ENCODE peak calls at places on chromosomes 5 and 9, in six cellular contexts. E is H1, U is neural crest cell, M is psoas muscle, S is foreskin fibroblast, Y is kidney. R is an unnamed sample.

GRCh38 chr9:126698756-126699155 is 85.0 kb downstream of the LMX1B start:
- DNase-seq in M (no peak), S (no peak), E (no peak), Y (peak), U (no peak), R (no peak)

GRCh38 chr5:89308606-89309040 is 425.6 kb upstream of the MEF2C start:
- DNase-seq in E (no peak), U (no peak), Y (no peak), M (no peak), S (no peak), R (no peak)

GRCh38 chr9:89384783-89385182 is 66.5 kb downstream of the SECISBP2 start:
- DNase-seq in U (no peak), S (no peak), Y (no peak), M (no peak), E (no peak), R (no peak)

GRCh38 chr9:22307013-22307711 is 139.5 kb upstream of the DMRTA1 start:
- DNase-seq in E (no peak), U (peak), S (peak), Y (no peak), M (no peak), R (peak)

GRCh38 chr5:55096186-55096585 is 6.3 kb upstream of the GZMA start:
- DNase-seq in E (no peak), M (no peak), S (no peak), Y (no peak), U (no peak), R (no peak)

GRCh38 chr5:90940227-90940995 is 381.8 kb downstream of the ADGRV1 start:
- DNase-seq in Y (peak), M (no peak), S (peak), U (peak), E (peak), R (peak)

GRCh38 chr9:77457916-77458592 is 190.1 kb downstream of the GNA14 start:
- DNase-seq in U (peak), Y (no peak), E (peak), M (peak), S (peak), R (peak)

GRCh38 chr9:10855847-10856246 is 243.0 kb upstream of the PTPRD start:
- DNase-seq in U (no peak), Y (no peak), M (no peak), S (no peak), E (no peak), R (peak)

GRCh38 chr9:35750256-35750531 is 1.1 kb downstream of the RGP1 start:
- DNase-seq in S (no peak), E (no peak), U (no peak), Y (no peak), M (peak), R (no peak)

GRCh38 chr5:94746731-94747124 is 128.3 kb downstream of the SLF1 start:
- DNase-seq in M (no peak), E (no peak), U (no peak), Y (no peak), S (no peak), R (no peak)

GRCh38 chr9:87227456-87227855 is 270.2 kb upstream of the DAPK1 start:
- DNase-seq in U (no peak), M (no peak), Y (no peak), E (no peak), S (no peak), R (no peak)

GRCh38 chr9:8627944-8628679 is 828.5 kb upstream of the DMAC1 start:
- DNase-seq in S (no peak), E (no peak), M (no peak), Y (no peak), U (no peak), R (peak)

GRCh38 chr5:143470120-143470519 is 66.6 kb upstream of the NR3C1 start:
- DNase-seq in E (no peak), S (no peak), Y (no peak), U (no peak), M (no peak), R (no peak)

GRCh38 chr9:129866373-129867137 is 31.3 kb downstream of the USP20 start:
- DNase-seq in E (no peak), Y (peak), M (no peak), S (peak), U (no peak), R (no peak)

GRCh38 chr5:80967500-80968181 is 7.5 kb downstream of the RASGRF2 start:
- DNase-seq in U (no peak), Y (no peak), E (no peak), S (peak), M (no peak), R (peak)

GRCh38 chr5:61001647-61002046 is 56.6 kb downstream of the NDUFAF2 start:
- DNase-seq in U (no peak), E (no peak), Y (no peak), M (no peak), S (no peak), R (no peak)

GRCh38 chr5:180047667-180048066 is 23.9 kb downstream of the RNF130 start:
- DNase-seq in E (no peak), Y (no peak), U (no peak), M (peak), S (no peak), R (no peak)

GRCh38 chr5:143198332-143198731 is 205.2 kb downstream of the NR3C1 start:
- DNase-seq in U (no peak), Y (no peak), S (peak), E (no peak), M (no peak), R (no peak)

GRCh38 chr9:72586388-72587160 is 65.2 kb downstream of the TMC1 start:
- DNase-seq in E (no peak), Y (no peak), S (peak), U (no peak), M (no peak), R (peak)

GRCh38 chr9:88258587-88258986 is 120.3 kb upstream of the SPATA31C2 start:
- DNase-seq in M (peak), S (no peak), U (no peak), Y (peak), E (no peak), R (no peak)

GRCh38 chr5:114363837-114364236 is 2.0 kb downstream of the KCNN2 start:
- DNase-seq in U (no peak), M (no peak), E (no peak), S (no peak), Y (no peak), R (no peak)

GRCh38 chr5:176676361-176676824 is 29.1 kb downstream of the TSPAN17 start:
- DNase-seq in M (no peak), S (peak), E (no peak), U (no peak), Y (peak), R (no peak)

GRCh38 chr5:77637170-77638074 is 1.1 kb downstream of the OTP start:
- DNase-seq in E (peak), U (no peak), M (no peak), S (no peak), Y (no peak), R (no peak)

GRCh38 chr9:13651969-13652663 is 372.6 kb upstream of the MPDZ start:
- DNase-seq in S (no peak), M (no peak), E (no peak), U (no peak), Y (no peak), R (no peak)

GRCh38 chr5:159638954-159639559 is 277.2 kb upstream of the ADRA1B start:
- DNase-seq in Y (no peak), S (no peak), M (no peak), E (no peak), U (no peak), R (no peak)

GRCh38 chr9:6811436-6811835 is 53.7 kb downstream of the KDM4C start:
- DNase-seq in M (no peak), U (no peak), Y (no peak), S (no peak), E (no peak), R (no peak)

GRCh38 chr5:74035521-74035937 is 409.5 kb downstream of the ARHGEF28 start:
- DNase-seq in E (no peak), S (peak), U (no peak), Y (no peak), M (no peak), R (peak)

DNA sequence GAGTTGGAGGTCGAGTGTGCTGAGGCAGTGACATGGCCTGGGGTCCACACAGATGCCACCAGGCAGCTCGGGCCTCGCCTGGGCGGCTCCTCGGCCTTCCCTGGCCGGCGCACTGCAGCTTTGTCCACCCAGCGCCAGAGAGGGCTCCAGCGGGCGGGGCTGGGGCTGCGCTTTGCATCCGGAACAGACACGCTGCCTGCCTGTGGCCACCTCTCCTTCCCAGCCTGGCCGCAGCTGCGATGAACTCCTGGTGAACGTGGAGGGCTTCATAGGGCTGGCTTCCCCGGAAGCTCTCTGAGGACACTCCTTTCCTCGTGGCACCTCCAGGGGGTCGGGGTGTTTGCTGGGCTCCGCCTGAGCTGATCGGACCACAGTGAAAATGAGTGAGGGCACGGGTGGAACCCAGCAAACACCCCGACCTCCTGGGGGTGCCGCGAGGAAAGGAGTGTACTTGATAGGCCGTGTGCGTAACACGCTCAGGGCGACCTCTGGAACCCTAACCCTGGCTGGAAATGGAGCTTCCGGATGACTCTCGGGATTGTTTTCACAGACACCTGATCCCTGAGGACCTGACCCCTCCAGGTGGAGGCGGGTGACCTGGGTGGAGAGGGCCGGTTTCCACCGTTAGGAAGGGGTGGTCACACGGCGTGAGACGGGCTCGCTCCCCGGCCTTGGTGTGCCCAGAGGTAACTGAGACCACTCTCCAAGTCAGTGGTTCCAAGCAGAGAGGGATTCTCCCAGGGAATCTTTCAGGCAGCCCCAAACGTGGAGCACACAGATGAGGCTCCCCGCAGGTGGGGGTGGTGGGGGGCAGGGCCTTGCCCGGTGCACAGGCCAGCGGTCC is 31.8 kb upstream of the RXRA start:
- DNase-seq in S (peak), Y (peak), U (no peak), E (no peak), M (peak), R (no peak)
- TF ChIP-seq CTCF in S (no peak), Y (no peak), U (no peak), E (no peak), M (no peak), R (no peak)

GRCh38 chr5:148398698-148399121 is 15.0 kb downstream of the FBXO38 start:
- DNase-seq in Y (no peak), S (no peak), M (no peak), U (no peak), E (no peak), R (no peak)
- TF ChIP-seq CTCF in Y (no peak), S (no peak), M (no peak), U (no peak), E (peak), R (no peak)

GRCh38 chr5:4142842-4143241 is 547.2 kb downstream of the IRX1 start:
- DNase-seq in Y (no peak), S (no peak), M (no peak), E (no peak), U (no peak), R (no peak)
- TF ChIP-seq CTCF in Y (no peak), S (no peak), M (no peak), E (peak), U (no peak), R (no peak)

GRCh38 chr9:120439147-120439546 is 140.8 kb downstream of the CDK5RAP2 start:
- DNase-seq in U (no peak), S (no peak), Y (no peak), E (peak), M (no peak), R (peak)
- TF ChIP-seq CTCF in U (peak), S (peak), Y (peak), E (peak), M (peak), R (peak)

GRCh38 chr9:4073371-4073770 is 226.5 kb downstream of the GLIS3 start:
- DNase-seq in E (peak), Y (no peak), M (no peak), S (no peak), U (no peak), R (no peak)
- TF ChIP-seq CTCF in E (peak), Y (peak), M (no peak), S (no peak), U (peak), R (peak)